ENCODE peak calls at places on chromosomes 13 and 19, in six cellular contexts. One of them, this sample, is unnamed.

GRCh38 chr19:18060472-18060871 is 26.3 kb downstream of the IL12RB1 start:
- DNase-seq in HFFc6: no peak
- DNase-seq in OCI-LY7: no peak
- DNase-seq in AG04449: no peak
- DNase-seq in H9: peak
- DNase-seq in Peyer's patch: no peak
- DNase-seq in this sample: no peak

GRCh38 chr13:95524270-95524901 is 28.1 kb upstream of the CLDN10 start:
- DNase-seq in Peyer's patch: no peak
- DNase-seq in H9: no peak
- DNase-seq in HFFc6: no peak
- DNase-seq in OCI-LY7: no peak
- DNase-seq in AG04449: no peak
- DNase-seq in this sample: no peak

GRCh38 chr19:1471514-1472107 is 7.4 kb downstream of the C19orf25 start:
- DNase-seq in H9: no peak
- DNase-seq in Peyer's patch: no peak
- DNase-seq in OCI-LY7: peak
- DNase-seq in HFFc6: peak
- DNase-seq in AG04449: no peak
- DNase-seq in this sample: no peak

GRCh38 chr13:51220706-51221105 is 1.5 kb upstream of the FAM124A start:
- DNase-seq in H9: no peak
- DNase-seq in OCI-LY7: no peak
- DNase-seq in Peyer's patch: no peak
- DNase-seq in AG04449: no peak
- DNase-seq in HFFc6: no peak
- DNase-seq in this sample: no peak

GRCh38 chr13:113029487-113030258 is 60.7 kb downstream of the MCF2L start:
- DNase-seq in H9: peak
- DNase-seq in HFFc6: no peak
- DNase-seq in OCI-LY7: peak
- DNase-seq in Peyer's patch: no peak
- DNase-seq in AG04449: no peak
- DNase-seq in this sample: no peak

GRCh38 chr13:78657699-78658629 is 991 bp downstream of the OBI1 start:
- DNase-seq in AG04449: no peak
- DNase-seq in Peyer's patch: no peak
- DNase-seq in H9: peak
- DNase-seq in OCI-LY7: peak
- DNase-seq in HFFc6: no peak
- DNase-seq in this sample: no peak

GRCh38 chr13:97879646-97880297 is 73.7 kb upstream of the IPO5 start:
- DNase-seq in HFFc6: peak
- DNase-seq in H9: no peak
- DNase-seq in Peyer's patch: no peak
- DNase-seq in AG04449: peak
- DNase-seq in OCI-LY7: no peak
- DNase-seq in this sample: peak

GRCh38 chr19:58021541-58022282 is 12.1 kb upstream of the ZSCAN1 start:
- DNase-seq in AG04449: no peak
- DNase-seq in HFFc6: no peak
- DNase-seq in OCI-LY7: no peak
- DNase-seq in H9: peak
- DNase-seq in Peyer's patch: peak
- DNase-seq in this sample: no peak

GRCh38 chr13:74061939-74062595 is 72.1 kb downstream of the KLF12 start:
- DNase-seq in AG04449: peak
- DNase-seq in H9: no peak
- DNase-seq in OCI-LY7: peak
- DNase-seq in HFFc6: no peak
- DNase-seq in Peyer's patch: peak
- DNase-seq in this sample: no peak

GRCh38 chr19:45400192-45400591 is 4.7 kb downstream of the PPP1R13L start:
- DNase-seq in AG04449: no peak
- DNase-seq in HFFc6: no peak
- DNase-seq in H9: peak
- DNase-seq in OCI-LY7: no peak
- DNase-seq in Peyer's patch: no peak
- DNase-seq in this sample: no peak

GRCh38 chr13:59342396-59342795 is 821.3 kb downstream of the DIAPH3 start:
- DNase-seq in H9: no peak
- DNase-seq in AG04449: no peak
- DNase-seq in Peyer's patch: no peak
- DNase-seq in HFFc6: no peak
- DNase-seq in OCI-LY7: no peak
- DNase-seq in this sample: no peak

GRCh38 chr13:29991343-29991742 is 140.9 kb upstream of the UBL3 start:
- DNase-seq in H9: no peak
- DNase-seq in Peyer's patch: no peak
- DNase-seq in HFFc6: peak
- DNase-seq in AG04449: peak
- DNase-seq in OCI-LY7: no peak
- DNase-seq in this sample: peak

GRCh38 chr13:98517576-98518310 is 59.2 kb downstream of the STK24 start:
- DNase-seq in Peyer's patch: peak
- DNase-seq in OCI-LY7: no peak
- DNase-seq in H9: no peak
- DNase-seq in HFFc6: no peak
- DNase-seq in AG04449: no peak
- DNase-seq in this sample: no peak

GRCh38 chr13:30404207-30404606 is 18.1 kb upstream of the UBE2L5 start:
- DNase-seq in AG04449: no peak
- DNase-seq in Peyer's patch: no peak
- DNase-seq in HFFc6: no peak
- DNase-seq in H9: no peak
- DNase-seq in OCI-LY7: no peak
- DNase-seq in this sample: no peak

GRCh38 chr13:71858647-71859046 is 8.4 kb downstream of the DACH1 start:
- DNase-seq in H9: no peak
- DNase-seq in HFFc6: no peak
- DNase-seq in OCI-LY7: no peak
- DNase-seq in AG04449: no peak
- DNase-seq in Peyer's patch: no peak
- DNase-seq in this sample: no peak

GRCh38 chr19:2048959-2049740 is 1.9 kb downstream of the MKNK2 start:
- DNase-seq in OCI-LY7: peak
- DNase-seq in Peyer's patch: no peak
- DNase-seq in H9: peak
- DNase-seq in HFFc6: no peak
- DNase-seq in AG04449: no peak
- DNase-seq in this sample: no peak

GRCh38 chr13:97005631-97006262 is 11.5 kb upstream of the OXGR1 start:
- DNase-seq in HFFc6: peak
- DNase-seq in AG04449: no peak
- DNase-seq in H9: no peak
- DNase-seq in OCI-LY7: no peak
- DNase-seq in Peyer's patch: no peak
- DNase-seq in this sample: peak

GRCh38 chr13:51041126-51041525 is 69.9 kb downstream of the C13orf42 start:
- DNase-seq in H9: no peak
- DNase-seq in HFFc6: no peak
- DNase-seq in OCI-LY7: no peak
- DNase-seq in Peyer's patch: no peak
- DNase-seq in AG04449: no peak
- DNase-seq in this sample: no peak

GRCh38 chr13:30882996-30883766 is 22.9 kb upstream of the MEDAG start:
- DNase-seq in AG04449: no peak
- DNase-seq in OCI-LY7: no peak
- DNase-seq in Peyer's patch: no peak
- DNase-seq in H9: no peak
- DNase-seq in HFFc6: no peak
- DNase-seq in this sample: no peak

GRCh38 chr13:109844396-109844795 is 58.0 kb upstream of the IRS2 start:
- DNase-seq in AG04449: peak
- DNase-seq in Peyer's patch: no peak
- DNase-seq in OCI-LY7: no peak
- DNase-seq in H9: no peak
- DNase-seq in HFFc6: peak
- DNase-seq in this sample: peak

GRCh38 chr19:45092747-45093678 is at the start of gene PPP1R37:
- DNase-seq in H9: peak
- DNase-seq in HFFc6: peak
- DNase-seq in Peyer's patch: peak
- DNase-seq in AG04449: peak
- DNase-seq in OCI-LY7: peak
- DNase-seq in this sample: peak

GRCh38 chr19:13100031-13100588 is 2.5 kb downstream of the LYL1 start:
- DNase-seq in Peyer's patch: peak
- DNase-seq in AG04449: no peak
- DNase-seq in HFFc6: peak
- DNase-seq in OCI-LY7: peak
- DNase-seq in H9: no peak
- DNase-seq in this sample: no peak

GRCh38 chr13:78228211-78228610 is 309.6 kb upstream of the EDNRB start:
- DNase-seq in HFFc6: no peak
- DNase-seq in AG04449: no peak
- DNase-seq in OCI-LY7: no peak
- DNase-seq in H9: no peak
- DNase-seq in Peyer's patch: no peak
- DNase-seq in this sample: no peak

GRCh38 chr19:41815301-41815700 is 18.9 kb downstream of the CEACAM3 start:
- DNase-seq in HFFc6: no peak
- DNase-seq in OCI-LY7: no peak
- DNase-seq in Peyer's patch: no peak
- DNase-seq in AG04449: no peak
- DNase-seq in H9: no peak
- DNase-seq in this sample: no peak

GRCh38 chr19:42250666-42251531 is 4.0 kb downstream of the ERF start:
- DNase-seq in H9: no peak
- DNase-seq in AG04449: no peak
- DNase-seq in OCI-LY7: no peak
- DNase-seq in HFFc6: no peak
- DNase-seq in Peyer's patch: no peak
- DNase-seq in this sample: no peak

GRCh38 chr13:29282096-29282495 is 313.4 kb downstream of the SLC7A1 start:
- DNase-seq in OCI-LY7: no peak
- DNase-seq in Peyer's patch: no peak
- DNase-seq in H9: no peak
- DNase-seq in AG04449: no peak
- DNase-seq in HFFc6: no peak
- DNase-seq in this sample: no peak

GRCh38 chr13:66532845-66533244 is 697.3 kb downstream of the PCDH9 start:
- DNase-seq in AG04449: no peak
- DNase-seq in Peyer's patch: no peak
- DNase-seq in HFFc6: no peak
- DNase-seq in H9: no peak
- DNase-seq in OCI-LY7: no peak
- DNase-seq in this sample: no peak

GRCh38 chr19:38224014-38224862 is at the start of gene DPF1:
- DNase-seq in OCI-LY7: peak
- DNase-seq in Peyer's patch: peak
- DNase-seq in HFFc6: peak
- DNase-seq in AG04449: no peak
- DNase-seq in H9: peak
- DNase-seq in this sample: no peak

GRCh38 chr19:29217591-29217990 is 4.6 kb upstream of the UQCRFS1 start:
- DNase-seq in OCI-LY7: no peak
- DNase-seq in H9: no peak
- DNase-seq in HFFc6: no peak
- DNase-seq in Peyer's patch: no peak
- DNase-seq in AG04449: no peak
- DNase-seq in this sample: no peak

GRCh38 chr13:49343255-49343654 is 95.5 kb downstream of the CDADC1 start:
- DNase-seq in Peyer's patch: no peak
- DNase-seq in AG04449: no peak
- DNase-seq in HFFc6: no peak
- DNase-seq in OCI-LY7: no peak
- DNase-seq in H9: no peak
- DNase-seq in this sample: no peak

GRCh38 chr13:38879278-38879677 is 111.4 kb downstream of the STOML3 start:
- DNase-seq in AG04449: no peak
- DNase-seq in HFFc6: no peak
- DNase-seq in H9: no peak
- DNase-seq in Peyer's patch: no peak
- DNase-seq in OCI-LY7: no peak
- DNase-seq in this sample: no peak

GRCh38 chr19:46297700-46298476 is 1.0 kb downstream of the HIF3A start:
- DNase-seq in Peyer's patch: no peak
- DNase-seq in H9: no peak
- DNase-seq in HFFc6: no peak
- DNase-seq in OCI-LY7: no peak
- DNase-seq in AG04449: no peak
- DNase-seq in this sample: no peak

GRCh38 chr13:89239361-89240127 is 1568.4 kb downstream of the SLITRK5 start:
- DNase-seq in OCI-LY7: no peak
- DNase-seq in H9: no peak
- DNase-seq in Peyer's patch: no peak
- DNase-seq in AG04449: no peak
- DNase-seq in HFFc6: no peak
- DNase-seq in this sample: no peak

GRCh38 chr19:20565321-20566018 is at the start of gene ZNF737:
- DNase-seq in AG04449: peak
- DNase-seq in H9: peak
- DNase-seq in Peyer's patch: peak
- DNase-seq in HFFc6: peak
- DNase-seq in OCI-LY7: peak
- DNase-seq in this sample: peak
- TF ChIP-seq CTCF in AG04449: peak
- TF ChIP-seq CTCF in H9: peak
- TF ChIP-seq CTCF in Peyer's patch: no peak
- TF ChIP-seq CTCF in HFFc6: peak
- TF ChIP-seq CTCF in OCI-LY7: peak
- TF ChIP-seq CTCF in this sample: peak

GRCh38 chr13:35961461-35962220 is 169.5 kb downstream of the DCLK1 start:
- DNase-seq in AG04449: no peak
- DNase-seq in HFFc6: no peak
- DNase-seq in OCI-LY7: no peak
- DNase-seq in H9: no peak
- DNase-seq in Peyer's patch: no peak
- DNase-seq in this sample: no peak
- TF ChIP-seq CTCF in AG04449: no peak
- TF ChIP-seq CTCF in HFFc6: peak
- TF ChIP-seq CTCF in OCI-LY7: no peak
- TF ChIP-seq CTCF in H9: peak
- TF ChIP-seq CTCF in Peyer's patch: no peak
- TF ChIP-seq CTCF in this sample: peak

GRCh38 chr13:23985060-23985459 is 87.8 kb upstream of the C1QTNF9B start:
- DNase-seq in Peyer's patch: no peak
- DNase-seq in AG04449: no peak
- DNase-seq in OCI-LY7: no peak
- DNase-seq in HFFc6: no peak
- DNase-seq in H9: no peak
- DNase-seq in this sample: no peak
- TF ChIP-seq CTCF in Peyer's patch: no peak
- TF ChIP-seq CTCF in AG04449: no peak
- TF ChIP-seq CTCF in OCI-LY7: no peak
- TF ChIP-seq CTCF in HFFc6: no peak
- TF ChIP-seq CTCF in H9: no peak
- TF ChIP-seq CTCF in this sample: no peak

GRCh38 chr13:99610702-99611289 is 109.5 kb downstream of the TM9SF2 start:
- DNase-seq in AG04449: no peak
- DNase-seq in OCI-LY7: no peak
- DNase-seq in Peyer's patch: no peak
- DNase-seq in H9: peak
- DNase-seq in HFFc6: no peak
- DNase-seq in this sample: no peak
- TF ChIP-seq CTCF in AG04449: no peak
- TF ChIP-seq CTCF in OCI-LY7: peak
- TF ChIP-seq CTCF in Peyer's patch: no peak
- TF ChIP-seq CTCF in H9: peak
- TF ChIP-seq CTCF in HFFc6: peak
- TF ChIP-seq CTCF in this sample: peak